ENCODE peak calls at places on chromosomes 6 and 20, in eight cellular contexts. One of them, this sample, is unnamed.
A peak's percentile ranks its signal among the peaks of the same experiment; 100 is the strongest.

GRCh38 chr20:41031243-41031619 is 2.6 kb downstream of the TOP1 start:
- DNase-seq in caudate nucleus: no peak
- DNase-seq in T-cell: no peak
- DNase-seq in iris pigment epithelial cell: no peak
- DNase-seq in dorsolateral prefrontal cortex: no peak
- DNase-seq in activated B cell treated with CpG ODN at 0.5 μM for 24 hours: no peak
- DNase-seq in retina: no peak
- DNase-seq in CD4-positive, alpha-beta T cell: no peak
- DNase-seq in this sample: no peak

GRCh38 chr6:156883497-156884252 is 106.5 kb downstream of the ARID1B start:
- DNase-seq in activated B cell treated with CpG ODN at 0.5 μM for 24 hours: no peak
- DNase-seq in T-cell: no peak
- DNase-seq in iris pigment epithelial cell: no peak
- DNase-seq in dorsolateral prefrontal cortex: no peak
- DNase-seq in retina: no peak
- DNase-seq in CD4-positive, alpha-beta T cell: no peak
- DNase-seq in caudate nucleus: peak; percentile 18
- DNase-seq in this sample: peak; percentile 49

GRCh38 chr6:154276810-154277577 is 79.6 kb downstream of the IPCEF1 start:
- DNase-seq in caudate nucleus: no peak
- DNase-seq in iris pigment epithelial cell: peak; percentile 54
- DNase-seq in activated B cell treated with CpG ODN at 0.5 μM for 24 hours: no peak
- DNase-seq in CD4-positive, alpha-beta T cell: no peak
- DNase-seq in dorsolateral prefrontal cortex: no peak
- DNase-seq in T-cell: no peak
- DNase-seq in retina: peak; percentile 44
- DNase-seq in this sample: no peak

GRCh38 chr20:15248618-15249395 is 911.4 kb upstream of the FLRT3 start:
- DNase-seq in iris pigment epithelial cell: no peak
- DNase-seq in T-cell: no peak
- DNase-seq in dorsolateral prefrontal cortex: no peak
- DNase-seq in activated B cell treated with CpG ODN at 0.5 μM for 24 hours: no peak
- DNase-seq in retina: no peak
- DNase-seq in caudate nucleus: no peak
- DNase-seq in CD4-positive, alpha-beta T cell: no peak
- DNase-seq in this sample: no peak

GRCh38 chr20:37396520-37397075 is 50.7 kb downstream of the SRC start:
- DNase-seq in T-cell: no peak
- DNase-seq in CD4-positive, alpha-beta T cell: no peak
- DNase-seq in retina: peak; percentile 96
- DNase-seq in caudate nucleus: no peak
- DNase-seq in activated B cell treated with CpG ODN at 0.5 μM for 24 hours: no peak
- DNase-seq in iris pigment epithelial cell: no peak
- DNase-seq in dorsolateral prefrontal cortex: no peak
- DNase-seq in this sample: no peak

GRCh38 chr6:77457720-77458349 is 5.5 kb downstream of the HTR1B start:
- DNase-seq in activated B cell treated with CpG ODN at 0.5 μM for 24 hours: no peak
- DNase-seq in retina: peak; percentile 77
- DNase-seq in T-cell: no peak
- DNase-seq in CD4-positive, alpha-beta T cell: no peak
- DNase-seq in iris pigment epithelial cell: peak; percentile 97
- DNase-seq in caudate nucleus: peak; percentile 4
- DNase-seq in dorsolateral prefrontal cortex: peak; percentile 63
- DNase-seq in this sample: peak; percentile 65

GRCh38 chr20:59032713-59033059 is 551 bp upstream of the ATP5F1E start:
- DNase-seq in activated B cell treated with CpG ODN at 0.5 μM for 24 hours: no peak
- DNase-seq in dorsolateral prefrontal cortex: no peak
- DNase-seq in caudate nucleus: no peak
- DNase-seq in iris pigment epithelial cell: peak; percentile 25
- DNase-seq in T-cell: no peak
- DNase-seq in CD4-positive, alpha-beta T cell: no peak
- DNase-seq in retina: no peak
- DNase-seq in this sample: no peak

GRCh38 chr20:10864076-10864672 is 190.4 kb upstream of the JAG1 start:
- DNase-seq in dorsolateral prefrontal cortex: no peak
- DNase-seq in caudate nucleus: no peak
- DNase-seq in retina: no peak
- DNase-seq in T-cell: no peak
- DNase-seq in CD4-positive, alpha-beta T cell: no peak
- DNase-seq in iris pigment epithelial cell: peak; percentile 22
- DNase-seq in activated B cell treated with CpG ODN at 0.5 μM for 24 hours: no peak
- DNase-seq in this sample: peak; percentile 49

GRCh38 chr6:169654590-169655391 is 47.0 kb downstream of the WDR27 start:
- DNase-seq in dorsolateral prefrontal cortex: peak; percentile 54
- DNase-seq in caudate nucleus: peak; percentile 33
- DNase-seq in activated B cell treated with CpG ODN at 0.5 μM for 24 hours: no peak
- DNase-seq in iris pigment epithelial cell: no peak
- DNase-seq in CD4-positive, alpha-beta T cell: peak; percentile 72
- DNase-seq in retina: peak; percentile 90
- DNase-seq in T-cell: peak; percentile 63
- DNase-seq in this sample: peak; percentile 77

GRCh38 chr20:9103955-9104354 is 35.1 kb downstream of the PLCB4 start:
- DNase-seq in dorsolateral prefrontal cortex: no peak
- DNase-seq in retina: no peak
- DNase-seq in caudate nucleus: no peak
- DNase-seq in T-cell: no peak
- DNase-seq in activated B cell treated with CpG ODN at 0.5 μM for 24 hours: no peak
- DNase-seq in CD4-positive, alpha-beta T cell: no peak
- DNase-seq in iris pigment epithelial cell: no peak
- DNase-seq in this sample: no peak

GRCh38 chr20:49283176-49283702 is 5.4 kb upstream of the ZNFX1 start:
- DNase-seq in iris pigment epithelial cell: no peak
- DNase-seq in caudate nucleus: no peak
- DNase-seq in activated B cell treated with CpG ODN at 0.5 μM for 24 hours: no peak
- DNase-seq in T-cell: no peak
- DNase-seq in dorsolateral prefrontal cortex: no peak
- DNase-seq in CD4-positive, alpha-beta T cell: no peak
- DNase-seq in retina: no peak
- DNase-seq in this sample: no peak

GRCh38 chr20:57941121-57941522 is 231.3 kb upstream of the PMEPA1 start:
- DNase-seq in activated B cell treated with CpG ODN at 0.5 μM for 24 hours: no peak
- DNase-seq in caudate nucleus: no peak
- DNase-seq in T-cell: no peak
- DNase-seq in retina: no peak
- DNase-seq in iris pigment epithelial cell: no peak
- DNase-seq in CD4-positive, alpha-beta T cell: no peak
- DNase-seq in dorsolateral prefrontal cortex: no peak
- DNase-seq in this sample: no peak

GRCh38 chr20:15482525-15482924 is 1090.7 kb downstream of the KIF16B start:
- DNase-seq in iris pigment epithelial cell: no peak
- DNase-seq in caudate nucleus: no peak
- DNase-seq in dorsolateral prefrontal cortex: no peak
- DNase-seq in activated B cell treated with CpG ODN at 0.5 μM for 24 hours: no peak
- DNase-seq in retina: no peak
- DNase-seq in T-cell: no peak
- DNase-seq in CD4-positive, alpha-beta T cell: no peak
- DNase-seq in this sample: no peak

GRCh38 chr6:150194200-150194599 is 51.4 kb downstream of the PPP1R14C start:
- DNase-seq in T-cell: no peak
- DNase-seq in dorsolateral prefrontal cortex: no peak
- DNase-seq in caudate nucleus: no peak
- DNase-seq in iris pigment epithelial cell: no peak
- DNase-seq in activated B cell treated with CpG ODN at 0.5 μM for 24 hours: no peak
- DNase-seq in CD4-positive, alpha-beta T cell: no peak
- DNase-seq in retina: no peak
- DNase-seq in this sample: no peak

GRCh38 chr6:125206389-125206788 is 52.8 kb downstream of the TPD52L1 start:
- DNase-seq in CD4-positive, alpha-beta T cell: no peak
- DNase-seq in caudate nucleus: no peak
- DNase-seq in dorsolateral prefrontal cortex: no peak
- DNase-seq in T-cell: no peak
- DNase-seq in activated B cell treated with CpG ODN at 0.5 μM for 24 hours: no peak
- DNase-seq in iris pigment epithelial cell: no peak
- DNase-seq in retina: no peak
- DNase-seq in this sample: no peak

GRCh38 chr6:161917645-161918044 is 643.8 kb upstream of the AGPAT4 start:
- DNase-seq in dorsolateral prefrontal cortex: no peak
- DNase-seq in CD4-positive, alpha-beta T cell: no peak
- DNase-seq in caudate nucleus: no peak
- DNase-seq in iris pigment epithelial cell: peak; percentile 22
- DNase-seq in activated B cell treated with CpG ODN at 0.5 μM for 24 hours: no peak
- DNase-seq in T-cell: no peak
- DNase-seq in retina: no peak
- DNase-seq in this sample: no peak

GRCh38 chr6:142459267-142459666 is 157.5 kb downstream of the ADGRG6 start:
- DNase-seq in dorsolateral prefrontal cortex: no peak
- DNase-seq in iris pigment epithelial cell: peak; percentile 53
- DNase-seq in CD4-positive, alpha-beta T cell: no peak
- DNase-seq in retina: no peak
- DNase-seq in caudate nucleus: no peak
- DNase-seq in activated B cell treated with CpG ODN at 0.5 μM for 24 hours: no peak
- DNase-seq in T-cell: no peak
- DNase-seq in this sample: no peak

GRCh38 chr6:45966340-45966739 is 49.3 kb downstream of the CLIC5 start:
- DNase-seq in caudate nucleus: no peak
- DNase-seq in iris pigment epithelial cell: no peak
- DNase-seq in dorsolateral prefrontal cortex: no peak
- DNase-seq in CD4-positive, alpha-beta T cell: no peak
- DNase-seq in T-cell: no peak
- DNase-seq in activated B cell treated with CpG ODN at 0.5 μM for 24 hours: no peak
- DNase-seq in retina: no peak
- DNase-seq in this sample: no peak